ENCODE peak calls at places on chromosomes 6 and 20, in ten cellular contexts. A is fibroblast of the aortic adventitia; M is SW 1271; K is cardiac fibroblast; U is CD8-positive, alpha-beta memory T cell; G is stimulated activated CD4-positive, alpha-beta T cell treated with anti-CD3 and anti-CD28 coated beads, TNF-alpha, amount 100 ng/mL, for 1 hour; V is Panc1; Y is amygdala; J is H4; S is left lung. E is an unnamed sample.

GRCh38 chr20:59994697-59995122 is 36.5 kb downstream of the CDH26 start:
- DNase-seq in Y (no peak), A (peak; percentile 2), M (no peak), U (no peak), J (no peak), V (no peak), S (peak; percentile 83), G (no peak), K (peak; percentile 1), E (peak; percentile 55)

GRCh38 chr6:106080106-106081095 is 5.7 kb upstream of the PRDM1 start:
- DNase-seq in A (no peak), M (no peak), U (no peak), V (no peak), S (no peak), G (no peak), Y (no peak), K (no peak), J (no peak), E (no peak)

GRCh38 chr6:100461920-100462295 is 2.8 kb downstream of the SIM1 start:
- DNase-seq in S (no peak), K (no peak), V (no peak), M (no peak), A (no peak), G (no peak), J (no peak), U (no peak), Y (no peak), E (no peak)

GRCh38 chr6:3380344-3381232 is 76.3 kb downstream of the SLC22A23 start:
- DNase-seq in J (no peak), V (no peak), Y (no peak), A (no peak), S (peak; percentile 82), G (no peak), K (no peak), U (no peak), M (no peak), E (no peak)

GRCh38 chr6:138418118-138418742 is 14.2 kb downstream of the HEBP2 start:
- DNase-seq in V (no peak), M (no peak), A (no peak), Y (no peak), U (no peak), S (no peak), G (no peak), J (no peak), K (no peak), E (no peak)

GRCh38 chr20:36162272-36162966 is 7.9 kb downstream of the EPB41L1 start:
- DNase-seq in V (no peak), J (no peak), Y (no peak), M (no peak), G (no peak), S (no peak), K (no peak), U (no peak), A (peak; percentile 45), E (no peak)

GRCh38 chr6:149372062-149372461 is 28.0 kb upstream of the SUMO4 start:
- DNase-seq in K (no peak), G (no peak), U (no peak), A (no peak), Y (no peak), S (no peak), J (no peak), V (no peak), M (no peak), E (no peak)

GRCh38 chr20:59616306-59616705 is 12.0 kb downstream of the PHACTR3 start:
- DNase-seq in V (no peak), U (no peak), A (no peak), M (no peak), K (no peak), J (no peak), G (no peak), Y (no peak), S (no peak), E (no peak)

GRCh38 chr6:41713161-41713649 is 22.2 kb downstream of the TFEB start:
- DNase-seq in A (peak; percentile 46), Y (peak; percentile 40), M (no peak), J (peak; percentile 89), K (peak; percentile 42), S (peak; percentile 91), U (no peak), G (no peak), V (no peak), E (no peak)

GRCh38 chr20:14700641-14700965 is 363.2 kb upstream of the FLRT3 start:
- DNase-seq in A (peak; percentile 39), Y (no peak), V (no peak), K (peak; percentile 27), U (no peak), J (peak; percentile 27), M (no peak), G (no peak), S (no peak), E (no peak)

GRCh38 chr20:8930691-8931090 is 138.2 kb upstream of the PLCB4 start:
- DNase-seq in S (no peak), V (no peak), U (no peak), G (no peak), M (no peak), J (no peak), Y (no peak), A (no peak), K (no peak), E (no peak)

GRCh38 chr20:40323411-40323810 is 365.6 kb downstream of the MAFB start:
- DNase-seq in G (no peak), A (no peak), U (no peak), J (peak; percentile 13), M (no peak), V (no peak), S (no peak), Y (no peak), K (no peak), E (no peak)

GRCh38 chr20:63702751-63703470 is 4.9 kb downstream of the ARFRP1 start:
- DNase-seq in A (no peak), V (no peak), S (peak; percentile 66), K (no peak), M (no peak), G (no peak), Y (no peak), U (no peak), J (peak; percentile 6), E (no peak)

E was measured in HCT116.